ENCODE peak calls at places on chromosomes 16 and 17, in five cellular contexts. D, G, C, P and S are unnamed samples.

GRCh38 chr17:38967290-38967738 is at the start of gene FBXO47:
- DNase-seq in D (peak; percentile 92), G (peak; percentile 87), C (peak; percentile 89), P (peak; percentile 82), S (peak; percentile 70)

GRCh38 chr16:2512920-2513404 is 790 bp upstream of the ATP6V0C start:
- DNase-seq in D (no peak), G (no peak), C (no peak), P (no peak), S (peak; percentile 36)

GRCh38 chr17:7867881-7868329 is 10.1 kb downstream of the CYB5D1 start:
- DNase-seq in D (no peak), G (no peak), C (no peak), P (peak; percentile 74), S (no peak)

GRCh38 chr16:17749706-17750105 is 278.9 kb upstream of the XYLT1 start:
- DNase-seq in D (no peak), G (no peak), C (no peak), P (no peak), S (no peak)

GRCh38 chr17:18198530-18198929 is 14.9 kb downstream of the ALKBH5 start:
- DNase-seq in D (no peak), G (no peak), C (no peak), P (no peak), S (no peak)

GRCh38 chr17:7045492-7046126 is 1.7 kb upstream of the SLC16A11 start:
- DNase-seq in D (no peak), G (peak; percentile 55), C (peak; percentile 56), P (peak; percentile 64), S (no peak)

GRCh38 chr16:30491744-30492308 is 19.3 kb downstream of the ITGAL start:
- DNase-seq in D (no peak), G (peak; percentile 25), C (no peak), P (peak; percentile 62), S (no peak)

GRCh38 chr17:64358261-64358788 is 32.3 kb downstream of the PECAM1 start:
- DNase-seq in D (no peak), G (no peak), C (no peak), P (no peak), S (no peak)

GRCh38 chr17:34301986-34302385 is 16.4 kb downstream of the CCL11 start:
- DNase-seq in D (no peak), G (no peak), C (no peak), P (no peak), S (no peak)

GRCh38 chr17:27776882-27777624 is 23.3 kb downstream of the NOS2 start:
- DNase-seq in D (no peak), G (no peak), C (no peak), P (peak; percentile 9), S (no peak)

GRCh38 chr16:54633943-54634362 is 296.7 kb upstream of the IRX5 start:
- DNase-seq in D (no peak), G (peak; percentile 17), C (peak; percentile 47), P (peak; percentile 43), S (no peak)

GRCh38 chr16:11072420-11073153 is 128.2 kb downstream of the CLEC16A start:
- DNase-seq in D (no peak), G (no peak), C (no peak), P (no peak), S (no peak)

GRCh38 chr16:85675528-85675927 is 13.2 kb downstream of the GINS2 start:
- DNase-seq in D (no peak), G (no peak), C (no peak), P (no peak), S (no peak)

GRCh38 chr16:50282010-50282538 is 15.7 kb downstream of the ADCY7 start:
- DNase-seq in D (no peak), G (peak; percentile 25), C (peak; percentile 69), P (no peak), S (peak; percentile 51)

GRCh38 chr17:76014925-76015261 is 12.2 kb downstream of the EVPL start:
- DNase-seq in D (no peak), G (no peak), C (peak; percentile 74), P (peak; percentile 57), S (no peak)

GRCh38 chr16:17194190-17194780 is 276.5 kb downstream of the XYLT1 start:
- DNase-seq in D (peak; percentile 23), G (peak; percentile 14), C (peak; percentile 65), P (no peak), S (peak; percentile 69)

GRCh38 chr16:88901718-88902337 is 35.4 kb upstream of the PABPN1L start:
- DNase-seq in D (no peak), G (no peak), C (no peak), P (no peak), S (no peak)

GRCh38 chr17:55351027-55351625 is 70.5 kb downstream of the MMD start:
- DNase-seq in D (no peak), G (no peak), C (no peak), P (no peak), S (no peak)

GRCh38 chr17:35218901-35219300 is 24.0 kb upstream of the SLFN5 start:
- DNase-seq in D (no peak), G (no peak), C (no peak), P (no peak), S (no peak)

GRCh38 chr17:75864448-75864871 is 9.3 kb upstream of the WBP2 start:
- DNase-seq in D (peak; percentile 69), G (no peak), C (peak; percentile 53), P (no peak), S (no peak)

GRCh38 chr17:80531400-80531799 is 13.2 kb upstream of the RPTOR start:
- DNase-seq in D (no peak), G (no peak), C (no peak), P (no peak), S (no peak)

GRCh38 chr16:86089341-86089900 is 190.5 kb downstream of the IRF8 start:
- DNase-seq in D (no peak), G (no peak), C (no peak), P (no peak), S (no peak)

GRCh38 chr16:46884513-46885293 is 541 bp downstream of the GPT2 start:
- DNase-seq in D (no peak), G (no peak), C (no peak), P (peak; percentile 36), S (no peak)

GRCh38 chr16:2278272-2278608 is 10.3 kb upstream of the RNPS1 start:
- DNase-seq in D (no peak), G (no peak), C (no peak), P (no peak), S (no peak)

GRCh38 chr16:89222931-89223330 is 5.4 kb downstream of the ZNF778 start:
- DNase-seq in D (no peak), G (no peak), C (no peak), P (no peak), S (no peak)

GRCh38 chr16:27728691-27729090 is 178.7 kb downstream of the KATNIP start:
- DNase-seq in D (no peak), G (no peak), C (no peak), P (peak; percentile 19), S (no peak)

GRCh38 chr17:27244481-27245223 is 49.3 kb upstream of the WSB1 start:
- DNase-seq in D (peak; percentile 71), G (peak; percentile 78), C (no peak), P (peak; percentile 90), S (no peak)

GRCh38 chr17:72853438-72854415 is 238.8 kb downstream of the SLC39A11 start:
- DNase-seq in D (no peak), G (no peak), C (no peak), P (no peak), S (no peak)

GRCh38 chr17:77475012-77475976 is 334.5 kb downstream of the SEC14L1 start:
- DNase-seq in D (no peak), G (no peak), C (no peak), P (peak; percentile 85), S (peak; percentile 45)

GRCh38 chr16:70574595-70575271 is 51.1 kb downstream of the SF3B3 start:
- DNase-seq in D (no peak), G (no peak), C (no peak), P (no peak), S (no peak)

GRCh38 chr17:78774956-78775571 is 7.0 kb downstream of the CYTH1 start:
- DNase-seq in D (no peak), G (no peak), C (no peak), P (peak; percentile 47), S (peak; percentile 39)
- H3K27ac ChIP-seq in D (no peak overlapping the region), G (peak overlapping the region; percentile 81), C (peak overlapping the region; percentile 79), P (peak overlapping the region; percentile 72), S (peak overlapping the region; percentile 85)

DNA sequence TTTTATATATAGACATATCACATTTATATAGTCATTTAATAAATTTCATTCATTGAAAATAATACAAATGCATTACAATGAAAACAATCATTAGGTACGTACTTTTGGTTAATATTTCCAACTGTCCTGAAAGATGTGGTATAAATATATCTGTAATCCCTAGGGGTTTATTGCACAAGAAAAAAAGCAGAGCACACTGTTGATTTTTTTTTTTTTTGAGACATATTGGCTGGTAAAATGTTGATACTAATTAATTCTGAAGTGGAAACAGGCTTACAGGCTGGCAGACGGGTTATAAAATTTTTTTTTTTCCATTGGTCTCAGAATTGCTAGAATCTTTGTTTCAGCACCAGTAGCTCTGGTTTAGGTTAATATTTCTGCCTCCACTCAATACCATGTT is 193.6 kb downstream of the MAP2K6 start:
- DNase-seq in D (no peak), G (no peak), C (no peak), P (no peak), S (no peak)
- H3K27ac ChIP-seq in D (no peak overlapping the region), G (no peak overlapping the region), C (peak overlapping the region; percentile 66), P (peak overlapping the region; percentile 92), S (no peak overlapping the region)

DNA sequence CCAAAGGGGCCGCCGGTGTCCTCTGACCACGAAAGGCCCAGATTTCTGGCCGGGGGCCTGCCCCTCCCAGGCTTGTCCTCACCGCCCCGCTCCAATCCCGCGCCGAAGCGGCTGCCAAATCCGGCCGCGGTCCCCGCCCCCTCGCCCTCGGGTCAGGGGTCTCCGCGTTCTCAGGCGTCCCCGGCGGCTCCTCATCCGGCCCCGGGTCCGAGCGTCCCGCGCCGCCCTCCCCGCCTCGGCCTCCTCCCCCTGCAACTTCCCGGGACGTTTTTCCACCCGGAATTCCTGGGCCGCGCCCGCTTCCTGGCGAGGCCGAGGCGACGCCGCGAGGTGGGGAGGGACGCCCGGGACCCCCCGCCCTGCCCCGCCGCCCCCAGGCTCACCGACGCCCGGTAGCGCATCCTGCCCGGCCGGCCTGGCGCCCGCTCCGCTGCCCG is 7.2 kb downstream of the MYO1C start:
- DNase-seq in D (peak; percentile 56), G (no peak), C (peak; percentile 39), P (no peak), S (no peak)
- H3K27ac ChIP-seq in D (peak overlapping the region; percentile 98), G (peak overlapping the region; percentile 99), C (peak overlapping the region; percentile 99), P (peak overlapping the region; percentile 48), S (peak overlapping the region; percentile 61)

GRCh38 chr16:291539-291938 is 8.6 kb downstream of the PDIA2 start:
- DNase-seq in D (no peak), G (no peak), C (no peak), P (no peak), S (no peak)

GRCh38 chr16:296806-297510 is 14.0 kb downstream of the PDIA2 start:
- DNase-seq in D (no peak), G (no peak), C (no peak), P (no peak), S (no peak)

GRCh38 chr16:297832-298231 is 14.9 kb downstream of the PDIA2 start:
- DNase-seq in D (no peak), G (no peak), C (no peak), P (no peak), S (no peak)

GRCh38 chr16:293043-293775 is 10.2 kb downstream of the PDIA2 start:
- DNase-seq in D (no peak), G (no peak), C (no peak), P (no peak), S (no peak)

GRCh38 chr16:296276-296675 is 13.3 kb downstream of the PDIA2 start:
- DNase-seq in D (no peak), G (no peak), C (no peak), P (no peak), S (no peak)
- H3K27ac ChIP-seq in D (no peak overlapping the region), G (no peak overlapping the region), C (no peak overlapping the region), P (no peak overlapping the region), S (no peak overlapping the region)